ENCODE peak calls at places on chromosomes 3 and 15, in six cellular contexts. One of them, this sample, is unnamed. For H3K36me3, the result is how much of the 10 kb centered on the place peaks cover.

GRCh38 chr15:100078511-100079220 is 263.1 kb downstream of the ADAMTS17 start:
- DNase-seq in mucosa of descending colon: no peak
- DNase-seq in hepatocyte: no peak
- DNase-seq in endodermal cell: no peak
- DNase-seq in left lung: no peak
- DNase-seq in fibroblast of lung: peak
- DNase-seq in this sample: no peak

GRCh38 chr3:53534996-53535395 is 40.6 kb downstream of the CACNA1D start:
- DNase-seq in mucosa of descending colon: no peak
- DNase-seq in hepatocyte: no peak
- DNase-seq in endodermal cell: no peak
- DNase-seq in left lung: no peak
- DNase-seq in fibroblast of lung: no peak
- DNase-seq in this sample: no peak

GRCh38 chr3:146218880-146219866 is 31.7 kb downstream of the PLSCR4 start:
- DNase-seq in mucosa of descending colon: peak
- DNase-seq in hepatocyte: peak
- DNase-seq in endodermal cell: no peak
- DNase-seq in left lung: no peak
- DNase-seq in fibroblast of lung: peak
- DNase-seq in this sample: no peak

GRCh38 chr3:9278085-9278484 is 28.6 kb upstream of the SRGAP3 start:
- DNase-seq in mucosa of descending colon: no peak
- DNase-seq in hepatocyte: no peak
- DNase-seq in endodermal cell: no peak
- DNase-seq in left lung: no peak
- DNase-seq in fibroblast of lung: no peak
- DNase-seq in this sample: no peak

GRCh38 chr3:113570158-113570557 is 37.8 kb downstream of the SIDT1 start:
- DNase-seq in mucosa of descending colon: no peak
- DNase-seq in hepatocyte: no peak
- DNase-seq in endodermal cell: no peak
- DNase-seq in left lung: no peak
- DNase-seq in fibroblast of lung: no peak
- DNase-seq in this sample: no peak

GRCh38 chr3:4984511-4984864 is 5.3 kb downstream of the BHLHE40 start:
- DNase-seq in mucosa of descending colon: no peak
- DNase-seq in hepatocyte: no peak
- DNase-seq in endodermal cell: no peak
- DNase-seq in left lung: no peak
- DNase-seq in fibroblast of lung: no peak
- DNase-seq in this sample: no peak

GRCh38 chr3:10779293-10779805 is 36.7 kb upstream of the SLC6A11 start:
- DNase-seq in mucosa of descending colon: no peak
- DNase-seq in hepatocyte: no peak
- DNase-seq in endodermal cell: no peak
- DNase-seq in left lung: no peak
- DNase-seq in fibroblast of lung: no peak
- DNase-seq in this sample: no peak

GRCh38 chr3:36959821-36960220 is 15.0 kb upstream of the TRANK1 start:
- DNase-seq in mucosa of descending colon: peak
- DNase-seq in hepatocyte: no peak
- DNase-seq in endodermal cell: no peak
- DNase-seq in left lung: no peak
- DNase-seq in fibroblast of lung: peak
- DNase-seq in this sample: no peak

GRCh38 chr15:81792646-81793045 is 253.2 kb downstream of the MEX3B start:
- DNase-seq in mucosa of descending colon: no peak
- DNase-seq in hepatocyte: no peak
- DNase-seq in endodermal cell: peak
- DNase-seq in left lung: no peak
- DNase-seq in fibroblast of lung: no peak
- DNase-seq in this sample: no peak

GRCh38 chr3:101466465-101467309 is 46.3 kb downstream of the SENP7 start:
- DNase-seq in mucosa of descending colon: no peak
- DNase-seq in hepatocyte: peak
- DNase-seq in endodermal cell: peak
- DNase-seq in left lung: peak
- DNase-seq in fibroblast of lung: no peak
- DNase-seq in this sample: no peak

DNA sequence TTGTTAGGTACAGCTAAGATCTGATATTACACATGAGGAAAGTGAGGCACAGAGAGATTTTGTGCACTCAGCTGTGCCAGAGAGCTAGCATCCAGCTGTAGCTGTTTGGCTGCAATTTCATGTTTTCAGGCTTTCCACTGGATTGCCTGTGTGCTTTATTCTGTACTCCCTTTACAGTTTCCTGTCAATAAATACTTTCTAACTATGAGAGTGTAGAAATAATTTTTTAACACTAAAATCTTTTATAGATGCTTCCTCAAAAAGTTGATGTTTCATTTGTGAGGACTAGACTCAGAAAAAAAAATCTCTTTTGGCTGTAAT is 6.0 kb downstream of the MAP2K5 start:
- DNase-seq in mucosa of descending colon: no peak
- DNase-seq in hepatocyte: no peak
- DNase-seq in endodermal cell: no peak
- DNase-seq in left lung: no peak
- DNase-seq in fibroblast of lung: peak
- DNase-seq in this sample: no peak
- H3K4me3 ChIP-seq in mucosa of descending colon: no peak
- H3K4me3 ChIP-seq in hepatocyte: no peak
- H3K4me3 ChIP-seq in endodermal cell: peak
- H3K4me3 ChIP-seq in left lung: no peak
- H3K4me3 ChIP-seq in fibroblast of lung: no peak
- H3K4me3 ChIP-seq in this sample: no peak

GRCh38 chr3:44339181-44339741 is 695 bp downstream of the TCAIM start:
- DNase-seq in mucosa of descending colon: peak
- DNase-seq in hepatocyte: peak
- DNase-seq in endodermal cell: no peak
- DNase-seq in left lung: no peak
- DNase-seq in fibroblast of lung: no peak
- DNase-seq in this sample: no peak

GRCh38 chr3:44339990-44340389 is 1.4 kb downstream of the TCAIM start:
- DNase-seq in mucosa of descending colon: no peak
- DNase-seq in hepatocyte: no peak
- DNase-seq in endodermal cell: no peak
- DNase-seq in left lung: no peak
- DNase-seq in fibroblast of lung: no peak
- DNase-seq in this sample: no peak

GRCh38 chr3:44338828-44339127 is 212 bp downstream of the TCAIM start:
- DNase-seq in mucosa of descending colon: no peak
- DNase-seq in hepatocyte: no peak
- DNase-seq in endodermal cell: no peak
- DNase-seq in left lung: no peak
- DNase-seq in fibroblast of lung: no peak
- DNase-seq in this sample: no peak

GRCh38 chr3:44338010-44338827 is at the start of gene TCAIM:
- DNase-seq in mucosa of descending colon: peak
- DNase-seq in hepatocyte: peak
- DNase-seq in endodermal cell: peak
- DNase-seq in left lung: peak
- DNase-seq in fibroblast of lung: peak
- DNase-seq in this sample: peak

DNA sequence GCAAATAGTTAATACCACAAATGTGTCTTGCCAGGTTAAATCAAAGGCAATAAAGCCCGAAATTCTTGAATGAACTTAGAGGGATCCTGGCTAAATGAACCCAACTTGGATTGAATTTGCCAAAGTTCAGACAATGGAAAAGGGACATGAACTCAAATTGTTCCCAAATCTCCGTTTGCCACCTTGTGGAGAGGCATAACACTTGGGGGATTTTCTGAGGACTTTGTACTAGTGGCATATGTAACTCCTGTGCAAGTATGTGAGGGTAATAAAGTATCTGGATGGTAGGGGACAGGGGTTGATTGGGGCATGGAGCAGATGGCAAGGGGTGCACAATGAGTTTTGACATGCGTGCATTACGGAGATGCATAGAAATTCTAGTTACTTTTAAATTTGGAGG is 1.3 kb upstream of the TCAIM start:
- DNase-seq in mucosa of descending colon: no peak
- DNase-seq in hepatocyte: peak
- DNase-seq in endodermal cell: peak
- DNase-seq in left lung: no peak
- DNase-seq in fibroblast of lung: no peak
- DNase-seq in this sample: no peak
- TF ChIP-seq CTCF in mucosa of descending colon: no peak
- TF ChIP-seq CTCF in hepatocyte: peak
- TF ChIP-seq CTCF in endodermal cell: peak
- TF ChIP-seq CTCF in left lung: no peak
- TF ChIP-seq CTCF in fibroblast of lung: no peak
- TF ChIP-seq CTCF in this sample: no peak

GRCh38 chr3:141900343-141900742 is 23.9 kb downstream of the ATP1B3 start:
- DNase-seq in mucosa of descending colon: no peak
- DNase-seq in hepatocyte: no peak
- DNase-seq in endodermal cell: no peak
- DNase-seq in left lung: no peak
- DNase-seq in fibroblast of lung: no peak
- DNase-seq in this sample: no peak
- H3K36me3 ChIP-seq in mucosa of descending colon: under half
- H3K36me3 ChIP-seq in hepatocyte: under half
- H3K36me3 ChIP-seq in endodermal cell: half or more
- H3K36me3 ChIP-seq in left lung: under half
- H3K36me3 ChIP-seq in fibroblast of lung: under half
- H3K36me3 ChIP-seq in this sample: under half

DNA sequence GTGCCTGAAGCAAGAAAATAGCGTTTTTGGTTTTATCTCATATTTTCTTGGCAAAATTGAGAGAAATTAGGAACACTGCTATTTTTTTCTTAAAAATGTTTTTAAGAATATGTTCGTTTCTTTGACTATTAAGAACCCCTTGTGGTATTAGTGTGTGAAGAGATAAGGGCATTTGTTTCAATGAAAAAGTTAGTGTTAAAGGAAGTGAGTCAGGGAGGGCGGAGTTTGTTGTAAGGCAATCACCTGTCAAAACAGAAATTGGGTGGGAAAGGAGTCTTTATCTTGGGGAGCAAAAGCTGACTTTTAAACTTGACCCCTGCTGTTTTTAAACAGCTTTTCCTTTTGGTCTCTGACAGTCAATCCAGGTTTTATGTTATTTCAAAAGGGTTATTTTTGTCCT is 4.2 kb downstream of the RAP2B start:
- DNase-seq in mucosa of descending colon: peak
- DNase-seq in hepatocyte: no peak
- DNase-seq in endodermal cell: no peak
- DNase-seq in left lung: no peak
- DNase-seq in fibroblast of lung: peak
- DNase-seq in this sample: no peak
- H3K4me3 ChIP-seq in mucosa of descending colon: no peak
- H3K4me3 ChIP-seq in hepatocyte: peak
- H3K4me3 ChIP-seq in endodermal cell: peak
- H3K4me3 ChIP-seq in left lung: peak
- H3K4me3 ChIP-seq in fibroblast of lung: peak
- H3K4me3 ChIP-seq in this sample: no peak

DNA sequence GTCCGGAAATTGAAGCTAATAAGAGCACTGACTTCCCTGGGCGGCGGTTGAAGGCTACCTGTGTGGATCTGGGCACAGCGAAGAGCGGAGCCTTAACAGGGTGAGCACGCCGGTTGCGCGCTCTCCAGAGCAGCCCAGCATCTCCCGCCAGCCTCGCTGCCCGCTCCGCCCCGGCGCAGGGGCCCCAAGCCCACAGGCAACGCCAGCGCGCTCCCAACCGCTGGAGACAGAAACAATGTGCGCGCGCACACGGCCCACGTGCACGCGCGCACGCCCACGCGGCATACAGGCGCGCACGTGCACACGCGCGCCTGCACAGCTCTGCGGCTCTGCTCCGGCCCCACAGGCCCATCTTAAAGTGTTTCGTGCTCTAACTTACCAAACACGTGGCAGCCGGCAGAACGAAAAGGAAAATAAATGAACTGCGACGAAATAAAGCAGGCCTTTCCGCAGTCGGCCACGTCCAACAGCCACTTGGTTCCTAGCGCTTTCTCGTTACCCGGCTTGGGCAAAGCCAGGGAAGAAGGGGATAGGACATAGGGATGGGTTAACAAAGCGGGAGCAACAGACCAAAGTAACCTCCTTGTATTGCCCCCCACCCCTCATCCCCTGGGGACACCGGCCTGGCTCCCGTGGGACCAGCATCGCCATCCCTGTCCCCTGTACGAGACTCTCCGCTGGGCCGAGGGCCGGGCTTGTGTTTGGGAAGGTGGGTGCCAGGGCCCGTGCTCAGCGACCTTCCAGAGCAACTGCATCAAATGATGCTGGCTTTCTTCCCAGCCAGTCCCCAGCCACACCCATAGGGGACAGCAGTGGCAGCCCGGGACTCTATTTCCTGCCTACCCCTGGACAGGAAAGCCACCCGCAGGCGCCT is 203.7 kb downstream of the ABHD5 start:
- DNase-seq in mucosa of descending colon: peak
- DNase-seq in hepatocyte: peak
- DNase-seq in endodermal cell: peak
- DNase-seq in left lung: peak
- DNase-seq in fibroblast of lung: peak
- DNase-seq in this sample: no peak
- TF ChIP-seq CTCF in mucosa of descending colon: no peak
- TF ChIP-seq CTCF in hepatocyte: no peak
- TF ChIP-seq CTCF in endodermal cell: peak
- TF ChIP-seq CTCF in left lung: no peak
- TF ChIP-seq CTCF in fibroblast of lung: no peak
- TF ChIP-seq CTCF in this sample: peak

GRCh38 chr15:39738998-39739397 is 43.6 kb downstream of the FSIP1 start:
- DNase-seq in mucosa of descending colon: no peak
- DNase-seq in hepatocyte: no peak
- DNase-seq in endodermal cell: no peak
- DNase-seq in left lung: no peak
- DNase-seq in fibroblast of lung: no peak
- DNase-seq in this sample: no peak
- H3K36me3 ChIP-seq in mucosa of descending colon: under half
- H3K36me3 ChIP-seq in hepatocyte: under half
- H3K36me3 ChIP-seq in endodermal cell: under half
- H3K36me3 ChIP-seq in left lung: under half
- H3K36me3 ChIP-seq in fibroblast of lung: under half
- H3K36me3 ChIP-seq in this sample: under half

DNA sequence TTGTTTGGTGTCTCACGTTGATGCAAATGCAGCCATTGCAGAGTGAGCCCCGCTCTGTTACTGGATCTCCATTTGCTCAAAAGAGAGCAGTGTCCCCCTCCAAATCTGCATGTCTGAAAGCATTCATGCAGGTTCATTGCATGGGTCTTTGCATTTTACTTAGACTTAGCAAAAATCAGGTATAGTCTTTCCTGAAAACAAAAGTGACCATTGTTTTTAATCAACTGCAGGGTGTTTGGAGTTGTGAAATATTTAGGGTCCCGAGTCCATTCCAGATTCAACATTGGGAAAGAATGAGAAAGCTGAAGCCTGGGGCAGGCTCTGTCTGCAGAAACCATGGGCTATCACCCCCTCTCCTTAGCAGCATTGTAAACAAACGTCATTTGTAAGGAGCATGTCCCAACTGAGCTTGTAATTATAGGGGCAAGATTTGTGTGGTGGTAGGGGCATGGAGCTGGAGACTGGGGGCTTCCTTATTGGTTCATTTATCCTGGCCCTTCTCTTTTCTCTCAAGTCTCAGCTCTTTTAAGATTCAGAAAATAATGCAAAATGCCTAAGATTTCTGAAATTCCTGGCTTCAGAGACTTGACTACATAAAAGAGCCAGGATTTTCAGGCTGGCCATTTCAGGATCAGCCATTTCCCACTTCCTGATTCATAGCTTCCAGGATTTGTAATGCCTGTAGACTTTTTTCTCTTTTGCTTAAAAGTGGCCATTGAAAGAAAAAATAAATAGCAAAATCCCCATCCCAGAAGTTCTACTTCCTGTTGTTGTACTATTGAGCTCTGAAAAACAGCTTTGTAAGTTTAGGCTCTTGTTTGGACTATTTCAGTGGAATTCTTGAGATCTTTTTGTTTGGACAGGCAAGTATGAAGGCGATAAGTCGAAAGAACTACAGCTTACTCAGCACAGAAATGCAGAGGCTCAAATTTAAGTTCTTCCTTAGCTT is 23.0 kb downstream of the IGF1R start:
- DNase-seq in mucosa of descending colon: no peak
- DNase-seq in hepatocyte: peak
- DNase-seq in endodermal cell: peak
- DNase-seq in left lung: no peak
- DNase-seq in fibroblast of lung: peak
- DNase-seq in this sample: no peak
- H3K4me3 ChIP-seq in mucosa of descending colon: no peak
- H3K4me3 ChIP-seq in hepatocyte: no peak
- H3K4me3 ChIP-seq in endodermal cell: peak
- H3K4me3 ChIP-seq in left lung: no peak
- H3K4me3 ChIP-seq in fibroblast of lung: peak
- H3K4me3 ChIP-seq in this sample: no peak